ENCODE peak calls at places on chromosome 20, in five cellular contexts. N is fibroblast of lung, J is A549, G is DND-41, U is astrocyte. X is an unnamed sample.

GRCh38 chr20:46333136-46333991 is 25.1 kb upstream of the CDH22 start:
- DNase-seq in N (no peak), J (no peak), G (no peak), U (no peak), X (no peak)

GRCh38 chr20:46994341-46994740 is 99.7 kb downstream of the EYA2 start:
- DNase-seq in N (no peak), J (no peak), G (peak; percentile 39), U (no peak), X (peak; percentile 98)

GRCh38 chr20:33675127-33675954 is 1.1 kb upstream of the NECAB3 start:
- DNase-seq in N (no peak), J (no peak), G (no peak), U (no peak), X (no peak)

GRCh38 chr20:43584448-43585138 is 6.1 kb upstream of the IFT52 start:
- DNase-seq in N (peak; percentile 87), J (no peak), G (no peak), U (peak; percentile 82), X (no peak)

GRCh38 chr20:2750343-2751251 is 49.8 kb downstream of the CPXM1 start:
- DNase-seq in N (peak; percentile 6), J (peak; percentile 78), G (no peak), U (no peak), X (no peak)

GRCh38 chr20:19056909-19057308 is 155.5 kb upstream of the SLC24A3 start:
- DNase-seq in N (no peak), J (no peak), G (no peak), U (no peak), X (no peak)

GRCh38 chr20:51446656-51447055 is 95.9 kb downstream of the NFATC2 start:
- DNase-seq in N (peak; percentile 81), J (peak; percentile 94), G (no peak), U (peak; percentile 75), X (no peak)

GRCh38 chr20:33131949-33132822 is 35.8 kb upstream of the BPIFA2 start:
- DNase-seq in N (no peak), J (peak; percentile 7), G (no peak), U (no peak), X (no peak)

GRCh38 chr20:36407196-36407733 is 101.1 kb downstream of the DLGAP4 start:
- DNase-seq in N (peak; percentile 13), J (no peak), G (no peak), U (no peak), X (no peak)

GRCh38 chr20:56043227-56043626 is 37.9 kb upstream of the CBLN4 start:
- DNase-seq in N (no peak), J (no peak), G (no peak), U (no peak), X (no peak)
- H3K9me3 ChIP-seq in N (no peaks in the 10 kb centered on the region), J (peaks cover 3% of the 10 kb centered on the region), G (no peaks in the 10 kb centered on the region), U (peaks cover 4% of the 10 kb centered on the region), X (no peaks in the 10 kb centered on the region)

GRCh38 chr20:10505320-10506226 is 70.5 kb downstream of the SLX4IP start:
- DNase-seq in N (no peak), J (no peak), G (no peak), U (no peak), X (no peak)

GRCh38 chr20:10508468-10509251 is 73.6 kb downstream of the SLX4IP start:
- DNase-seq in N (peak; percentile 76), J (no peak), G (no peak), U (peak; percentile 70), X (no peak)

GRCh38 chr20:10508060-10508459 is 73.0 kb downstream of the SLX4IP start:
- DNase-seq in N (no peak), J (no peak), G (no peak), U (peak; percentile 18), X (no peak)

GRCh38 chr20:10504893-10505292 is 69.8 kb downstream of the SLX4IP start:
- DNase-seq in N (no peak), J (no peak), G (no peak), U (no peak), X (no peak)

GRCh38 chr20:10507052-10507451 is 71.9 kb downstream of the SLX4IP start:
- DNase-seq in N (no peak), J (no peak), G (no peak), U (no peak), X (no peak)
- H3K4me1 ChIP-seq in N (peaks cover 16% of the 10 kb centered on the region), J (peaks cover 65% of the 10 kb centered on the region), G (peaks cover 33% of the 10 kb centered on the region), U (peaks cover 26% of the 10 kb centered on the region), X (peaks cover 10% of the 10 kb centered on the region)

GRCh38 chr20:38725458-38725958 is 1.2 kb downstream of the SLC32A1 start:
- DNase-seq in N (no peak), J (no peak), G (no peak), U (no peak), X (peak; percentile 33)
- H3K4me2 ChIP-seq in N (no peak overlapping the region), J (peak overlapping the region; percentile 80), G (peak overlapping the region; percentile 46), U (no peak overlapping the region), X (peak overlapping the region; percentile 76)

GRCh38 chr20:31476313-31476623 is 1.2 kb downstream of the REM1 start:
- DNase-seq in N (no peak), J (no peak), G (no peak), U (no peak), X (no peak)
- H3K9me3 ChIP-seq in N (no peaks in the 10 kb centered on the region), J (no peaks in the 10 kb centered on the region), G (peaks cover 2% of the 10 kb centered on the region), U (no peaks in the 10 kb centered on the region), X (no peaks in the 10 kb centered on the region)

GRCh38 chr20:50124496-50124895 is 11.5 kb upstream of the UBE2V1 start:
- DNase-seq in N (no peak), J (no peak), G (no peak), U (no peak), X (no peak)

GRCh38 chr20:50129662-50130345 is 16.9 kb upstream of the UBE2V1 start:
- DNase-seq in N (no peak), J (peak; percentile 69), G (no peak), U (no peak), X (no peak)

GRCh38 chr20:50128520-50128905 is 15.6 kb upstream of the UBE2V1 start:
- DNase-seq in N (no peak), J (no peak), G (no peak), U (no peak), X (no peak)

GRCh38 chr20:50127587-50128519 is 14.9 kb upstream of the UBE2V1 start:
- DNase-seq in N (no peak), J (no peak), G (no peak), U (no peak), X (no peak)

GRCh38 chr20:50126662-50127061 is 13.7 kb upstream of the UBE2V1 start:
- DNase-seq in N (no peak), J (no peak), G (no peak), U (no peak), X (no peak)
- H3K4me1 ChIP-seq in N (peaks cover 20% of the 10 kb centered on the region), J (peaks cover 31% of the 10 kb centered on the region), G (no peaks in the 10 kb centered on the region), U (peaks cover 14% of the 10 kb centered on the region), X (no peaks in the 10 kb centered on the region)

GRCh38 chr20:23141016-23141415 is 54.9 kb upstream of the CD93 start:
- DNase-seq in N (no peak), J (no peak), G (no peak), U (no peak), X (no peak)
- H3K4me2 ChIP-seq in N (no peak overlapping the region), J (no peak overlapping the region), G (no peak overlapping the region), U (no peak overlapping the region), X (no peak overlapping the region)

GRCh38 chr20:59836768-59837167 is 96.7 kb downstream of the SYCP2 start:
- DNase-seq in N (no peak), J (no peak), G (no peak), U (no peak), X (no peak)
- H3K9me3 ChIP-seq in N (no peaks in the 10 kb centered on the region), J (no peaks in the 10 kb centered on the region), G (no peaks in the 10 kb centered on the region), U (no peaks in the 10 kb centered on the region), X (no peaks in the 10 kb centered on the region)